ENCODE peak calls at places on chromosomes 5 and 9, in nine cellular contexts. U is MM.1S, Z is osteocyte, Q is A673, C is ovary, K is nephron progenitor cell, O is GM20000, W is bronchial epithelial cell, H is fibroblast of villous mesenchyme. F is an unnamed sample.

GRCh38 chr5:124124711-124125229 is 612.8 kb downstream of the CSNK1G3 start:
- DNase-seq in Q (no peak), H (no peak), O (no peak), W (no peak), K (no peak), Z (no peak), C (no peak), U (no peak), F (no peak)

GRCh38 chr5:108375768-108376167 is 6.1 kb downstream of the FBXL17 start:
- DNase-seq in O (no peak), C (no peak), Z (no peak), U (no peak), Q (no peak), W (no peak), H (no peak), K (no peak), F (no peak)

GRCh38 chr9:95341262-95342011 is 23.9 kb upstream of the FANCC start:
- DNase-seq in Z (no peak), Q (no peak), H (peak), O (no peak), C (no peak), K (no peak), U (no peak), W (peak), F (no peak)

GRCh38 chr9:126545116-126545515 is 68.6 kb upstream of the LMX1B start:
- DNase-seq in U (no peak), O (no peak), Q (no peak), W (no peak), C (no peak), Z (no peak), K (no peak), H (no peak), F (no peak)

GRCh38 chr9:2639786-2640185 is 18.2 kb downstream of the VLDLR start:
- DNase-seq in K (no peak), O (no peak), U (no peak), Q (no peak), W (no peak), H (no peak), C (peak), Z (no peak), F (no peak)

GRCh38 chr5:107670927-107671741 is at the start of gene EFNA5:
- DNase-seq in C (peak), Q (peak), W (peak), U (peak), H (peak), O (peak), K (peak), Z (peak), F (no peak)

GRCh38 chr5:36558652-36559051 is 47.8 kb upstream of the SLC1A3 start:
- DNase-seq in Q (no peak), K (no peak), W (no peak), C (no peak), Z (no peak), H (no peak), U (peak), O (no peak), F (no peak)

GRCh38 chr5:62614355-62614754 is 35.7 kb downstream of the LRRC70 start:
- DNase-seq in O (no peak), H (no peak), K (no peak), Q (no peak), Z (no peak), W (no peak), C (no peak), U (no peak), F (no peak)

GRCh38 chr5:61881821-61882220 is 424.2 kb upstream of the KIF2A start:
- DNase-seq in C (no peak), W (peak), K (no peak), U (no peak), Q (peak), O (no peak), Z (no peak), H (peak), F (no peak)

GRCh38 chr9:97502222-97502983 is 937 bp downstream of the TMOD1 start:
- DNase-seq in Z (no peak), Q (no peak), C (peak), W (no peak), H (no peak), O (peak), U (no peak), K (peak), F (peak)

GRCh38 chr9:123871781-123872180 is 58.1 kb downstream of the DENND1A start:
- DNase-seq in C (no peak), U (no peak), O (no peak), Z (no peak), H (no peak), Q (no peak), W (no peak), K (no peak), F (no peak)

GRCh38 chr9:15444141-15444540 is 21.5 kb downstream of the SNAPC3 start:
- DNase-seq in U (no peak), Q (no peak), H (no peak), Z (no peak), O (no peak), W (no peak), C (no peak), K (no peak), F (no peak)

GRCh38 chr9:23526806-23527205 is 299.2 kb downstream of the ELAVL2 start:
- DNase-seq in W (peak), O (no peak), U (no peak), H (no peak), Z (no peak), K (no peak), C (no peak), Q (no peak), F (no peak)

GRCh38 chr9:131738838-131739191 is 1.1 kb downstream of the RAPGEF1 start:
- DNase-seq in K (no peak), W (peak), Q (peak), H (no peak), Z (no peak), U (peak), C (no peak), O (no peak), F (no peak)

GRCh38 chr9:131739192-131739961 is 499 bp downstream of the RAPGEF1 start:
- DNase-seq in C (peak), H (peak), Z (no peak), K (peak), U (peak), O (peak), W (no peak), Q (peak), F (peak)

GRCh38 chr9:131737426-131737825 is 2.5 kb downstream of the RAPGEF1 start:
- DNase-seq in H (no peak), U (no peak), C (no peak), Q (no peak), O (no peak), Z (no peak), K (no peak), W (no peak), F (no peak)

GRCh38 chr9:131739988-131740648 is at the start of gene RAPGEF1:
- DNase-seq in O (peak), W (no peak), C (peak), K (peak), Q (peak), Z (peak), H (peak), U (peak), F (peak)

DNA sequence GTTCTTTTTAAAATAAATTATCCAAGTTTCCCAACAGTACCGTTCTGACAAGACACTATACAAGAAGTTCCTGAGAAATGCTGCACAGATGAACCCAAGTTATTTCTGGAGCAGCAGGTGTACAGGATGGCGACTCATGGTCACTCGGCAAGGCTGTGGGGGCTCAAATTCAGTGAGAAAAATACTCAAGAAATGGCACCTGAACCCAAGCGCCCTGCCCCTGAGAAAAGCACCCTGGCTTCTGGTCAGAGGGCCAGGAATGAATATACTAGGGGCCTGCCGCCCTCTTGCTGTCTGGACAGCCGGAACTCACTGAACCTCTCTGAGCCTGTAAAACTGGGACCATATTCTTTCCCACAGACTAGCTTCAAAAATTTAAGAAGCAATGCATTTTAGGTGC is 1.6 kb downstream of the RAPGEF1 start:
- DNase-seq in C (no peak), W (no peak), K (no peak), U (no peak), Z (no peak), Q (no peak), H (no peak), O (no peak), F (no peak)
- TF ChIP-seq CTCF in C (no peak), W (no peak), K (no peak), U (no peak), Z (no peak), Q (no peak), H (no peak), O (no peak), F (no peak)

DNA sequence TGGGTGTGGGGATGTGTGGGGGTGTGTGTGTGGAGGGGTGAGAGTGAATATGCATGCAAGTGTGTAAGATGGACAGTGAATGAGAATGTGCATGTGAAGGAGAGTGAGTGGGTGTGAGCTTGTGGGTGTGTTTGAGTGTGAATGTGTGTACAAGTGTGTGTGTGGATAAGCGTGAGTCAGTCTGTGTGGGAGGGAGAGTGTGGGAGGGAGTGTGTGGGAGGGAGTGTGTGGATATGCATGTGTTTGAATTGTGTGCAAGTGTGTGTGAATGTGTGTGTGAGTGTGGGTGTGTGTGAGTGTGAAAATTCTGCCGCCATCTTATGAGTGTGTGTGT is 3.7 kb upstream of the SCGB3A1 start:
- DNase-seq in H (no peak), W (no peak), K (no peak), C (no peak), Q (no peak), U (no peak), Z (no peak), O (no peak), F (no peak)
- TF ChIP-seq CTCF in H (no peak), W (no peak), K (no peak), C (no peak), Q (no peak), U (no peak), Z (no peak), O (no peak), F (no peak)

DNA sequence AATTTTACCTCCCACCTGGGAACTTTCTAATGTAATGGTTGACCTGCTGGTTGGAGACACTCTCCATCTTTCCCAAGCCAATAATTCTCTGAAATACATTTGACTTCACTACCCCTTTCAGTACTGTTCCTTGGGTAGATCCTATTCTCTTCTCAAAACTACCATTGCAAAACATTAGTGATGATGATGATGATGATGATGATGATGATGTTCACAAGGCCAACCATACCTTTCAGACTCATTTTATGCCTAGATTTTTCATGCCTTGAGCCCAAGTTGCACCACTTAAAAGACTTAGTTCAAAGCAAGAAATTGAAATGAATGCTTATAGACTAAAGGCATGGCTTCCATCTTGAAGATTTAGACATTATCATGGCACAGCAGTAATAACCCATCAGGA is 1141.1 kb upstream of the DMAC1 start:
- DNase-seq in Z (no peak), W (no peak), Q (no peak), C (no peak), O (no peak), K (no peak), U (no peak), H (no peak), F (no peak)
- TF ChIP-seq CTCF in Z (no peak), W (no peak), Q (no peak), C (no peak), O (no peak), K (no peak), U (no peak), H (no peak), F (no peak)

GRCh38 chr9:113580954-113581311 is 117.4 kb downstream of the RGS3 start:
- DNase-seq in C (no peak), U (no peak), Z (no peak), H (no peak), O (no peak), K (no peak), W (no peak), Q (no peak), F (no peak)

GRCh38 chr9:113582698-113583200 is 119.2 kb downstream of the RGS3 start:
- DNase-seq in H (no peak), O (no peak), C (no peak), W (no peak), Q (no peak), K (no peak), Z (no peak), U (no peak), F (no peak)

GRCh38 chr9:113580041-113580953 is 116.8 kb downstream of the RGS3 start:
- DNase-seq in U (peak), Z (no peak), H (no peak), W (peak), Q (no peak), C (no peak), K (no peak), O (no peak), F (peak)

GRCh38 chr9:113583511-113584470 is 120.3 kb downstream of the RGS3 start:
- DNase-seq in Q (no peak), O (no peak), Z (no peak), K (no peak), H (no peak), C (no peak), U (no peak), W (no peak), F (no peak)

DNA sequence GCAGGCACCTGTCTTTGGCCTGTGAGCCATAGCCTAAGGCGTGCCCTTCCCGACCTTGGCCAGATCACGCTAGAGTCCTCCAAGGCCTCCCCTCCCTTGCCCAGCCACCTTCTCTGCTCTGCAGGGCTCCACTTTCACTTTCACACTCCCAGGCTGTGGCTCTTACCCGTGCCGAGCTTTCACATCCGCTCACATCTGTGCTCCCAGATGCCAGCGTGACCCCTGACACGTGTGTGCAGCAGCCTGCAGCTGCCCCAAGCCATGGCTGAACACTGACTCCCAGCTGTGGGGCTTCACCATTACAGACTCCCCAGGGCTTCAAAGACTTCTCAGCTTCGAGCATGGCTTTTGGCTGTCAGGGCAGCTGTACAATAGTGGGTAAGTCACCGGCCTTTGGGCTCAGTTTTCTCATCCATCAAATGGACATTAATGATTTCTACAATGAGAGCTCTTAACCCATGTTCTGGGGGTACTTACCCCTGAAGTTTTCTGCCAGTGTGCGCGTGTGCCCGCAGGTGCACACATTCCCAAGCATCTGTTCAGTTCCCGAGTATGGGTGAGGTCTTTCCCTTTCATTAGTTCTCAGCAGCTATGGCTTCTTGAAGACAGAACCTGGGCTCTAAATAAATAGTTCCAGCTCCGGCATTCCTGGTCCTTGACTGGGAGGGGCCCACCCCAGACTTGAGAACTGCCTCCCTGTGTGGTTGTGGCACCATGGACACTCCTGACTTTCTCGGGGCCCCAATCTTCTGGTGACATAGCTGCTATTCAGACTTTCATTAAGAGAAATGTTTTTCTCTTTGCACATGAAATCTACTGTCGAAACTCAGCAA is 118.6 kb downstream of the RGS3 start:
- DNase-seq in C (peak), O (peak), U (peak), W (no peak), Q (no peak), Z (peak), H (peak), K (peak), F (peak)
- TF ChIP-seq CTCF in C (no peak), O (peak), U (peak), W (no peak), Q (no peak), Z (peak), H (peak), K (no peak), F (no peak)

DNA sequence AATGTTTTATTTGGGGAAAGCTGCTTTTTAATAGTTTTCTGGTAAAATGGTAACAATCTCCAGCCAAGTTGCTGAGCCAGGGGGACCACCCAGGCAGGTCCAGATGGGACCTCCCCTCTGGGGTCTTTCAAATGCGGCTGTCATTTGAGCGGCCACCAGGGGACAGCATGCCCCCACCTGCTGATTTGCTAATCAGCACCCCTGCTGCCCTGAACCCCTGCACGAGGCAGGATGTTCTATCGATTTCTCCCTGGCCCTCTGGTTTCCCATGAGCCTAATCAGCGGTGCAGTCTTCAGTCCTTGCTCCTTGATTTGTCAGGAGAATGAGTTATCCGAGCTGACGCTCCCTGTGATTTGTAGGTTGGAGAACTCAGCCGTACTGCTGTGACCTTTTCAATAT is 247.0 kb downstream of the FSTL4 start:
- DNase-seq in U (no peak), K (peak), Z (peak), O (no peak), W (no peak), C (no peak), Q (peak), H (no peak), F (no peak)
- TF ChIP-seq CTCF in U (peak), K (peak), Z (no peak), O (no peak), W (peak), C (no peak), Q (peak), H (peak), F (no peak)

GRCh38 chr5:165887147-165887546 is 2381.7 kb downstream of the MAT2B start:
- DNase-seq in O (no peak), W (no peak), C (no peak), Z (no peak), K (no peak), U (no peak), H (no peak), Q (no peak), F (no peak)

GRCh38 chr5:165882099-165882498 is 2376.7 kb downstream of the MAT2B start:
- DNase-seq in C (no peak), H (no peak), U (no peak), K (no peak), Q (no peak), Z (no peak), O (no peak), W (no peak), F (no peak)

GRCh38 chr5:165876538-165876937 is 2371.1 kb downstream of the MAT2B start:
- DNase-seq in K (no peak), U (no peak), O (no peak), Z (no peak), Q (no peak), C (no peak), W (no peak), H (no peak), F (no peak)

GRCh38 chr5:165877475-165877874 is 2372.1 kb downstream of the MAT2B start:
- DNase-seq in O (no peak), K (no peak), U (peak), Q (no peak), C (no peak), W (no peak), H (no peak), Z (no peak), F (no peak)

DNA sequence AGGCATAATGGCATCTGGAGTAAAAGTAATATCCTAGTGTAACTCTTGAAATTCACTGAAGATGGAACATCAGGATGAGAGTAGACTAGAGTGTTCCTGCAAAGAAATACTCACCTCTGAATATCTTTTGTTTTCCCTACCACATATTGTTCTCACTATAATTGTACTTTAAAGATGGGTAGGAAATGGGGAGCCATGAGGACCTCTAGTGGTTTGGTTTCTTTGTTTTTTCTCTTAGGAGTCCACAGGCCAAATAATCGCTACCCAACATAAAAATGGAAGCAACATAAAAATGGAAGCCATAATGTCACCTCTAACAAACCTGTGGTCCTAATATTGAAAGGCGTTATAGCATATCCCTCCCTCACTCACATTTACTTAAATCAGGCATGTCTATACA is 2375.8 kb downstream of the MAT2B start:
- DNase-seq in Z (no peak), Q (peak), C (no peak), W (no peak), K (no peak), O (no peak), H (no peak), U (peak), F (no peak)
- TF ChIP-seq CTCF in Z (no peak), Q (peak), C (no peak), W (no peak), K (no peak), O (no peak), H (no peak), U (peak), F (no peak)

DNA sequence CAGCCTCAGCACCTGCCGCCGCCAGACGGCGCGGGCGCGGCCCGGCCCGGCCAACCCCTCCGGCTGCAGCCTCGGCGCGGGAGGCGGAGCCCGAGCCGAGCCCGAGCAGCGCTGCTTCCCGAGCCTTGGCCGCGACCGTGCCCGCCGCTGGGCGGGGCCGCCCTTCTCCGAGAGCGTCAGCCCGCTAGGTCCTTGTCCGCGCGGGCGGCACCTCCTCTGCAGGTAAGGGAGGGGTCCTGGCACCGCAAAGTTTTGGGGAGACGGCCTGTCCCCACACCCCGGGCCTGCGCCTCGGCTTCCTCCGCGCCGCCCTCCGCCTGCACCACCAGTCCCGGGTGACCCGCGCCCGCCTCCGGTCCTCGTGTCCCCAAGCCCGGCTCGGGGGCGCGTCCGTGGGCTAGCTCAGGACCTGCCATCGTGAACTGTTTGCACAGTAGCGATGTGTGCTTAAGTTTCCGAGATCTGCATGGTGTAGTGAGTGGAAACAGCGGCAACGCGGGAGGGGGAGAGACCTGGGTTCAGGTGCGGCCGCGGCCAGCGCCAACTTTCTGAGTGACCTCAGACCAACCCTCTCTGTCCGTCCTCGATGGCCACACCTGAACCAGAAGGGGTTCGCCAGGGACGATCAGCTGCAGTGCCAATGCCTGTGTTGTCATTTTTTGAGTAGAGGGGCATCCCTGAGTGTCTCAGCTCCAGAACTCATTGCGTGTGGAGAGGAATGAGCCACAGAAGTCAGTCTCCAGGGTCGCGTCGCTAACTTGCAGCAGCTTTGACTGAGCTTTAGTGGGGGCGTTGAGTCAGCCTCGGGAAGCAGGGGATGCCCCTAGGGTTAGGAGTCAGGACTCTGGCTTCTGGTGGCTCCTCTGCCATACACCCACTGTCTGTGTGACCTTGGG is at the start of gene FRMPD1:
- DNase-seq in K (no peak), U (peak), C (peak), Q (peak), W (peak), H (peak), O (peak), Z (no peak), F (peak)
- TF ChIP-seq CTCF in K (no peak), U (no peak), C (no peak), Q (no peak), W (no peak), H (no peak), O (no peak), Z (no peak), F (no peak)